ENCODE peak calls at places on chromosomes 3 and 15, in nine cellular contexts. L, H, Z, Q, C, U, G, M and X are unnamed samples.

GRCh38 chr3:70849911-70850699 is 537.7 kb upstream of the MDFIC2 start:
- DNase-seq in U (no peak), L (no peak), Q (peak; percentile 92), Z (no peak), M (peak; percentile 95), C (no peak), G (no peak), H (peak; percentile 95), X (no peak)

GRCh38 chr3:150409125-150409526 is 1.0 kb downstream of the TSC22D2 start:
- DNase-seq in Q (no peak), U (peak; percentile 18), G (no peak), M (no peak), H (no peak), L (no peak), C (no peak), Z (no peak), X (no peak)

GRCh38 chr3:49703443-49703927 is 14.1 kb downstream of the RNF123 start:
- DNase-seq in G (peak; percentile 73), C (peak; percentile 39), M (peak; percentile 74), Z (no peak), L (no peak), U (peak; percentile 61), Q (peak; percentile 54), H (peak; percentile 47), X (peak; percentile 56)

GRCh38 chr3:97872209-97873042 is 50.6 kb downstream of the CRYBG3 start:
- DNase-seq in Q (peak; percentile 91), U (no peak), L (no peak), C (peak; percentile 5), Z (no peak), H (peak; percentile 94), G (no peak), M (peak; percentile 94), X (no peak)

GRCh38 chr3:89571298-89571697 is 463.9 kb downstream of the EPHA3 start:
- DNase-seq in U (no peak), L (no peak), M (no peak), G (no peak), Q (no peak), H (no peak), Z (no peak), C (no peak), X (peak; percentile 38)

GRCh38 chr15:75107905-75108838 is 84.8 kb downstream of the PPCDC start:
- DNase-seq in L (no peak), Z (no peak), C (peak; percentile 69), U (no peak), M (peak; percentile 93), H (peak; percentile 91), G (peak; percentile 28), Q (peak; percentile 70), X (no peak)

GRCh38 chr3:66133050-66133757 is 87.6 kb upstream of the SLC25A26 start:
- DNase-seq in U (no peak), C (no peak), Q (peak; percentile 79), G (no peak), M (peak; percentile 43), L (no peak), H (peak; percentile 72), Z (no peak), X (no peak)

GRCh38 chr3:111333642-111334041 is 208.4 kb upstream of the CD96 start:
- DNase-seq in Z (no peak), L (no peak), U (no peak), Q (peak; percentile 45), H (peak; percentile 49), M (no peak), G (no peak), C (no peak), X (no peak)

GRCh38 chr15:38860682-38861081 is 296.1 kb upstream of the RASGRP1 start:
- DNase-seq in H (peak; percentile 64), U (no peak), C (no peak), M (peak; percentile 60), G (no peak), Z (no peak), Q (no peak), L (no peak), X (no peak)

GRCh38 chr3:11096266-11097135 is 57.8 kb upstream of the HRH1 start:
- DNase-seq in Q (peak; percentile 89), U (peak; percentile 38), M (peak; percentile 93), G (peak; percentile 90), L (no peak), Z (peak; percentile 85), H (peak; percentile 93), C (peak; percentile 71), X (peak; percentile 65)